ENCODE peak calls at places on chromosomes 16 and 17, in seven cellular contexts. F is HCT116, K is WTC11, E is endothelial cell of umbilical vein, R is A549, I is GM12878, N is K562. H is an unnamed sample.

GRCh38 chr16:89314357-89314756 is 96.9 kb downstream of the ZNF778 start:
- DNase-seq in F (no peak), K (no peak), E (no peak), R (no peak), I (no peak), N (no peak), H (no peak)

GRCh38 chr16:72877374-72878028 is 170.4 kb downstream of the ZFHX3 start:
- DNase-seq in F (peak), K (no peak), E (peak), R (peak), I (no peak), N (no peak), H (peak)

GRCh38 chr16:66382966-66383299 is 16.4 kb downstream of the CDH5 start:
- DNase-seq in F (no peak), K (no peak), E (peak), R (peak), I (no peak), N (no peak), H (no peak)

GRCh38 chr17:45201457-45201856 is 20.2 kb upstream of the FMNL1 start:
- DNase-seq in F (no peak), K (no peak), E (no peak), R (no peak), I (no peak), N (no peak), H (no peak)

GRCh38 chr16:31120129-31120528 is 2.7 kb downstream of the KAT8 start:
- DNase-seq in F (no peak), K (no peak), E (no peak), R (no peak), I (no peak), N (no peak), H (no peak)

GRCh38 chr16:80526418-80527061 is 14.3 kb upstream of the DYNLRB2 start:
- DNase-seq in F (peak), K (peak), E (peak), R (no peak), I (no peak), N (peak), H (peak)

GRCh38 chr17:78231991-78232759 is 744 bp downstream of the TMEM235 start:
- DNase-seq in F (no peak), K (peak), E (no peak), R (no peak), I (no peak), N (no peak), H (peak)

GRCh38 chr17:38728290-38728831 is 1.8 kb upstream of the CISD3 start:
- DNase-seq in F (no peak), K (no peak), E (no peak), R (no peak), I (peak), N (peak), H (peak)

GRCh38 chr16:67668495-67669157 is 2.0 kb downstream of the C16orf86 start:
- DNase-seq in F (no peak), K (no peak), E (no peak), R (no peak), I (no peak), N (no peak), H (peak)

GRCh38 chr17:2692781-2693135 is 18.8 kb downstream of the CLUH start:
- DNase-seq in F (no peak), K (no peak), E (no peak), R (no peak), I (no peak), N (no peak), H (no peak)

GRCh38 chr17:35715416-35715815 is 16.0 kb upstream of the RASL10B start:
- DNase-seq in F (no peak), K (no peak), E (no peak), R (no peak), I (no peak), N (no peak), H (no peak)

GRCh38 chr17:39938140-39938869 is 10.8 kb downstream of the LRRC3C start:
- DNase-seq in F (no peak), K (no peak), E (no peak), R (no peak), I (peak), N (no peak), H (no peak)

GRCh38 chr16:78816499-78817441 is 717.3 kb downstream of the WWOX start:
- DNase-seq in F (no peak), K (no peak), E (no peak), R (no peak), I (no peak), N (no peak), H (no peak)

GRCh38 chr17:15498107-15498506 is 30.7 kb upstream of the CDRT4 start:
- DNase-seq in F (no peak), K (peak), E (no peak), R (no peak), I (no peak), N (peak), H (peak)

GRCh38 chr16:22374311-22375116 is at the start of gene CDR2:
- DNase-seq in F (peak), K (peak), E (peak), R (peak), I (peak), N (peak), H (peak)

GRCh38 chr16:54236761-54237160 is 49.8 kb downstream of the IRX3 start:
- DNase-seq in F (no peak), K (no peak), E (no peak), R (no peak), I (no peak), N (no peak), H (no peak)

GRCh38 chr17:2517539-2517938 is 5.9 kb upstream of the METTL16 start:
- DNase-seq in F (no peak), K (no peak), E (no peak), R (no peak), I (no peak), N (no peak), H (no peak)

GRCh38 chr16:23709536-23709935 is 3.5 kb downstream of the ERN2 start:
- DNase-seq in F (no peak), K (no peak), E (no peak), R (no peak), I (no peak), N (no peak), H (no peak)

GRCh38 chr16:85650864-85651811 is 37.6 kb downstream of the GINS2 start:
- DNase-seq in F (no peak), K (no peak), E (no peak), R (no peak), I (no peak), N (no peak), H (no peak)

GRCh38 chr17:66441012-66441703 is 138.7 kb downstream of the PRKCA start:
- DNase-seq in F (no peak), K (no peak), E (no peak), R (no peak), I (peak), N (no peak), H (peak)

GRCh38 chr16:84069540-84069939 is 26.9 kb upstream of the SLC38A8 start:
- DNase-seq in F (no peak), K (no peak), E (no peak), R (no peak), I (no peak), N (no peak), H (no peak)

GRCh38 chr16:73142069-73142880 is 94.3 kb upstream of the ZFHX3 start:
- DNase-seq in F (no peak), K (no peak), E (no peak), R (no peak), I (no peak), N (no peak), H (no peak)

DNA sequence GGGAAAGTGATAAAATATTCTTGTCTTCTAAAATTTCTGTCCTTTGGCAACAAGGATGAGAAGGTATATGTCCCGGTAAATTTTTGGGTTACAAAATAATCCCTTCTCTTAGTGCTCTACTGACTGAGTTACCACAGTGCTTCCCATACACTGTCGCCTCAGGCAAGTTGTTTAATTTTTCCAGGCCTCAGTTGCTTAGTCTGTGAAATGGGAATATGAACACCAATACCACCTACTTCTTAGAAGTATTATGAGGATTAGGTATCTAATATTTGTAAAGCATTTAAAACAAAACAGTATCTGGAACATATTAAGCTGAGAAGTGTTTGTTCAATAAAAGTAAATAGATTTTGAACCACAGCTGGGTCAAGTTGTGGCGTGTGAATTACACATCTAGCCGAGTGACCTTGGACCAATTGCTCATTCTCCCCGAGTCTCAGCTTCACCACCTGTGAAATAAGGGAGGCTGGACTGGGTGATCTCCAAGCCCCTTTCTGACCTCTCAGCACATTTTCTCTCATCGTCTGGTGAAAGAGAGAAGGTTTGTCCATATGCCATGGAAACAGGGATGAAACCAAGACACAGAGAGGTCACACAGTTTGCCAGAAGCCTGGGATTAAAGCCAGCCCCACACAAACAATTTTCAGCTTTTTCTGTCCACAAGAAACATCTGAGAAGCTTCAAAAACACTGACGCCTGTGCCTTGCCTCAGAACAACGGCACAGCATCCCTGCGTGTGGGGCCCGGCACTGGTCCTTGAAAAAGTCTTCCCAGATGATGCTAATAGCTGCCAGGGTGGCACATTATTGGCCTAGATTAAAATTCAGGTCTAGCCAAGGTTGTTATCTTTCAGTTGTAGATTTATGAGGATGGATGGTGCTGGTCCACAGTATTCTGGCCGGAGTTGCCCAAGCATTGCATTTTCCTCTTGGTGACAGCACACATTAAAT is 321.2 kb downstream of the HAPSTR1 start:
- DNase-seq in F (no peak), K (no peak), E (no peak), R (no peak), I (no peak), N (no peak), H (no peak)
- TF ChIP-seq CTCF in F (no peak), K (no peak), E (no peak), R (no peak), I (no peak), N (no peak), H (no peak)

DNA sequence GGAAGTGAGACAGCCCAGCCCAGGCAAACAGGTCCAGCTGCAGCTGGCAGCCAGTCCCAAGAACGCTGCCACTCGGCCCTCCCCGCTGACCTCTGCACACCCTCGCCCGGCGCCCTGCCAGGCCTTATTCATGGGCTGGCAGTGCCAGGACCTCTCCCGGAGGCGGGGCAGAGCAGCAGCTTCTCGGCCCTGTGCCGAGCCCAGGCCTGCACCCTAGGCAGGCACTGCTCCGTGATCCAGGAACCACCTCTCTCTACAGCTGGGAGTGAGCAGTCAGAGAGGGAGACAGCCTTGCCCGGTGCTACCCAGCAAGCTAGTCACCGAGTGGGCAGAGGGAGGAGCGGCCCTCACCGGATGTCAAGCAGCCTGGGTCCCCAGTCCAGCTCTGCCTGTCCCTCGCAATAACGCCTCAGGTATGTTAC is 79.9 kb upstream of the CBX4 start:
- DNase-seq in F (no peak), K (no peak), E (peak), R (peak), I (no peak), N (no peak), H (no peak)
- TF ChIP-seq MAX in F (no peak), K (no peak), E (no peak), R (peak), I (no peak), N (no peak), H (no peak)

DNA sequence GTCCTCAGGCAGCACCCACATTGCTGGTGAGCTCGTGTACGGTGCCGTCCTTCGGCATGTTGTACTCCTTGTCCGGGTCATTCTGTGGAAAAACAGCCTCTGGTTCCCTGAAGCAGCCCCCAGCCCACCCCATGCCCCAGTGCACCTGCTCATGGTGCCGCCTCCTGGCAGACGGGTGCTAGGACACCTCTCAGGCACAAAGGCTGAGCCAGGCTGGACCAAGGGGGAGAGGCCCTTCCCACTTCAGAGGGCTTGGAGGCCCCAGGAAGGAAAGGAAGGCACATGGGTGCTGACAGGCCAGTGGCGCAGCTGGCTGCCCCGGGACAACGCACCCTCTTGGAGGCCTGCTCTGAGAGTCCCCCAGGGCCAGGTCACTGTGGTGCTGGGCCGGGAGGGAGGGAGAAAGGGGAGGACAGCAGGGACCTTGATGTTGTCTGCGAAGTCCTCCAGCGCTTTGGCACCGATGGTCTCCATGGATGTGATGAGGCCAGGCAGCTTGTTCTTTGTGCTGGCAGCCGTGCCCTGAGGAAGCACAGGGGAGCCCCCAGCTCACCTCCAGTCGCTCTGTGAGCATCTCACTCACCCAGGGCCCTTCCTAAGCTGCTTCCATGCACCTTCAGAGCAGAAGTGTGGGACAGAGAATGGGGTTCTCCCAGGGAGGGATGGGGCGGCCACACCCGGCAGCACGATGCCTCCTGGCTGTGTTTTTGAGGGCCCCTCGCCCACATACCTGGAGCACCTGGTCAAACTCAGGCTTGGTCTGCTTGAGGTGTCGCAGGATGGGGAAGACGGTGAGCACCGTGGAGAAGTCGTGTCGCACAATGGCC is 9.3 kb downstream of the ZACN start:
- DNase-seq in F (no peak), K (peak), E (no peak), R (no peak), I (no peak), N (no peak), H (no peak)
- TF ChIP-seq CTCF in F (peak), K (peak), E (no peak), R (no peak), I (no peak), N (peak), H (no peak)

GRCh38 chr16:82736161-82736697 is 109.5 kb downstream of the CDH13 start:
- DNase-seq in F (no peak), K (no peak), E (no peak), R (no peak), I (no peak), N (no peak), H (no peak)

GRCh38 chr16:82735696-82736095 is 108.9 kb downstream of the CDH13 start:
- DNase-seq in F (no peak), K (no peak), E (no peak), R (no peak), I (no peak), N (no peak), H (no peak)

GRCh38 chr16:82738699-82739098 is 111.9 kb downstream of the CDH13 start:
- DNase-seq in F (no peak), K (no peak), E (peak), R (no peak), I (no peak), N (no peak), H (no peak)

GRCh38 chr16:82732461-82732860 is 105.7 kb downstream of the CDH13 start:
- DNase-seq in F (no peak), K (no peak), E (no peak), R (no peak), I (no peak), N (no peak), H (no peak)

DNA sequence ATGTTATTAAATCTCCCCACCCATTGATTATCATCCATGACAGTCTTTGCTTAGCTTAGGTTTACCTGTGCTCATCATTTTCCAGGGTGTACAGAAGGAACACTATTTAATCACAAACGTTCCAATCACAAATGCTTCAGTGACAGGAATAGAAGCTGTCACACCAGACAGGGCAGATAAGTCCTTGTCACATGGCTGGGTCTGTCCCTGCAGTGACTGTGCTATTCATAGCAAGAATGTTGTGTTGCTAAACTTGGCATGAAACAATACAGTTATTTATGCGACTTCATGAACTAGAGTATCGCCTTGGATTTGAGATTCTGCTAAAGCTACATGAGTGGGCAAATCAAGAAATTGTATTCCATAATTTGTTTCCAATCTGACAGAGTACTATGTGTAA is 108.4 kb downstream of the CDH13 start:
- DNase-seq in F (no peak), K (no peak), E (no peak), R (no peak), I (no peak), N (no peak), H (no peak)
- TF ChIP-seq MAX in F (no peak), K (no peak), E (no peak), R (no peak), I (no peak), N (no peak), H (no peak)

GRCh38 chr16:25108054-25108453 is 3.5 kb upstream of the LCMT1 start:
- DNase-seq in F (no peak), K (peak), E (no peak), R (no peak), I (no peak), N (peak), H (peak)

GRCh38 chr16:25107466-25107792 is 4.1 kb upstream of the LCMT1 start:
- DNase-seq in F (no peak), K (no peak), E (no peak), R (no peak), I (no peak), N (no peak), H (no peak)

GRCh38 chr16:25109643-25110042 is 1.9 kb upstream of the LCMT1 start:
- DNase-seq in F (peak), K (no peak), E (peak), R (peak), I (no peak), N (peak), H (no peak)

GRCh38 chr16:25110392-25110947 is 1.1 kb upstream of the LCMT1 start:
- DNase-seq in F (no peak), K (no peak), E (no peak), R (no peak), I (no peak), N (peak), H (peak)

DNA sequence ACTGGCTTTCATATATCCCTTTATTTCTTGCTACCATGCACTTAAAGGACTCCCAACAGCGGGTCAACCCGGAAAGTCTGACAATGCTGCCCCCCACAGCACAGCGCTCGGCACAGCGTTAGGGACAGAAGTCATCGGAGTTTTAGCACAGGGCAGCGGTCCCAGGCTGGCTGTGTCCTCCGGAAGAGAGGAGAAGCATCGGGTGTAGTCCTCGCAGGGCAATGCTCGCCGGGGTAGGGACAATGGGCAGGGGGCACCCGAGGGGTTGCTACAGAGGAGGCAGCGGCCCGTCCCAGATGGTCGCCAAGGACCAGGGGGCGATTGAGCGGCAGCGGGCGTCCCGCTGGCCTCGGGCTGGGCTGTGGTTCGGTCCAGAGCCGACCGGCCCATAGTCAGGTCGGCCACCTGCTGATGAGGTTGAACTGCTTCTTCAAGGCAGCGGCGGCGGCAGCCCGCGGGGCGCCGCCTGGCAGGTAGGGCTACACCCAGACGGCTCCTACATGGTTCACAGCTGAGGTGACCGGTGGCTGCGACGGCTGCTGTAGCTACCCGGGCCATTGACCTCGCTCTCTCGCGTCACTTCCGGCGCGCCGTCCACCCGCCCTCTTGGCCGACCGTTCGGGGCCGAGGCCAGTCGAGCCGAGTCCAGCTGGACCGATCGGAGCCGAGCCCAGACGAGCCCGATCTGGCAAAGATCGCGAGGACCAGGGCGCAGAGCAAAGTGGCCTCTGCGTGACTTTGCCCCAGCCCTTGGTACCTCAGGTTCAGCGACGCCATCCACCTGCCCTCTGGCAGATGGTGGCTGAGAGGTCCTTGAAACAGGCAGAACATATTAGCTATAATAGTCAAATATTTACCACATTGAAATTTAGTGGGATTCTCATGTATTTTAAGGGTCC is 4.7 kb upstream of the LCMT1 start:
- DNase-seq in F (peak), K (peak), E (peak), R (peak), I (no peak), N (peak), H (peak)
- TF ChIP-seq CTCF in F (peak), K (no peak), E (no peak), R (no peak), I (peak), N (peak), H (peak)

DNA sequence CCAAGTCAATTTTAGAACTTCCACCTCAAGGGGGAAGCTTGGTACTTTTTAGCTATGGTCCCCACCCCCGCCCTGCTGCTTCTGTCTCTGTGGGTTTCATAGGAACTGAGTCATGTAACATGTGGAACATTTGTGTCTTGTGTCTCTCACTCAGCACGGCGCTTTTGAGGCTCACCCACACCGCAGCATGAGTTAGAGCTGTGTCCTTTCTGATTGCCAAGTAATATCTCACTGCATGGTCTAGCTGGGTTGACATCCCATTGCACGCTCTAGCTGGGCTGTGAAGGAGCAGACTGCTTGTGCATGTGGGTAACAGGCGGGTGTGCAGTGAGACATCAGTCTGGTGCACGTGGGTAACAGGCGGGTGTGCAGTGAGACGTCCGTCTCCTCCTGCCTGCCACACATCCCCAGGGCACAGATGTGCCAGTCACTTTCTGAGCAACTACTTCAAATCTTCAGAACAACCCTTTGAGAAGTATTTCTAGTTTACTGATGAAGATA is 26.4 kb upstream of the SLC7A5 start:
- DNase-seq in F (no peak), K (no peak), E (no peak), R (no peak), I (peak), N (no peak), H (peak)
- TF ChIP-seq MAX in F (no peak), K (no peak), E (no peak), R (no peak), I (peak), N (no peak), H (peak)

GRCh38 chr17:80755650-80756405 is 211.2 kb downstream of the RPTOR start:
- DNase-seq in F (no peak), K (peak), E (no peak), R (no peak), I (no peak), N (peak), H (peak)
- TF ChIP-seq CTCF in F (peak), K (no peak), E (no peak), R (no peak), I (no peak), N (peak), H (peak)

H was measured in NB4.